ENCODE peak calls at places on chromosomes 1 and 21, in five cellular contexts. Y is upper lobe of right lung, H is heart right ventricle, I is upper lobe of left lung, S is mammary epithelial cell. L is an unnamed sample.

GRCh38 chr1:51296379-51297357 is 33.7 kb downstream of the TTC39A start:
- DNase-seq in Y (peak), H (peak), I (peak), S (peak), L (peak)

GRCh38 chr1:39646232-39647081 is 7.0 kb upstream of the HEYL start:
- DNase-seq in Y (peak), H (peak), I (peak), S (no peak), L (no peak)

GRCh38 chr1:116471241-116471640 is 98.2 kb downstream of the ATP1A1 start:
- DNase-seq in Y (no peak), H (no peak), I (no peak), S (no peak), L (no peak)

GRCh38 chr1:19453843-19454242 is 31.5 kb downstream of the CAPZB start:
- DNase-seq in Y (no peak), H (no peak), I (no peak), S (no peak), L (no peak)

GRCh38 chr21:45573452-45574035 is 31.3 kb upstream of the SLC19A1 start:
- DNase-seq in Y (peak), H (no peak), I (no peak), S (no peak), L (no peak)

GRCh38 chr1:201791775-201792166 is 37.2 kb upstream of the IPO9 start:
- DNase-seq in Y (no peak), H (peak), I (no peak), S (peak), L (no peak)

GRCh38 chr1:210822897-210823296 is 311.1 kb downstream of the KCNH1 start:
- DNase-seq in Y (no peak), H (no peak), I (no peak), S (no peak), L (no peak)

GRCh38 chr1:59682405-59683080 is 132.2 kb upstream of the HOOK1 start:
- DNase-seq in Y (no peak), H (no peak), I (no peak), S (no peak), L (no peak)

GRCh38 chr21:36429672-36430546 is 44.7 kb downstream of the CHAF1B start:
- DNase-seq in Y (peak), H (peak), I (no peak), S (peak), L (no peak)

GRCh38 chr1:203112451-203112850 is 15.1 kb upstream of the ADORA1 start:
- DNase-seq in Y (no peak), H (no peak), I (no peak), S (no peak), L (no peak)

GRCh38 chr1:165484532-165484931 is 39.6 kb upstream of the RXRG start:
- DNase-seq in Y (no peak), H (no peak), I (no peak), S (no peak), L (no peak)

GRCh38 chr1:28197682-28198415 is 21.4 kb upstream of the PTAFR start:
- DNase-seq in Y (no peak), H (no peak), I (no peak), S (no peak), L (no peak)

GRCh38 chr1:207884276-207885029 is 26.5 kb downstream of the CD34 start:
- DNase-seq in Y (no peak), H (no peak), I (no peak), S (no peak), L (no peak)

GRCh38 chr21:33412832-33413519 is 9.8 kb downstream of the IFNGR2 start:
- DNase-seq in Y (no peak), H (no peak), I (no peak), S (peak), L (no peak)

GRCh38 chr1:153343040-153343681 is 5.5 kb downstream of the PGLYRP4 start:
- DNase-seq in Y (no peak), H (no peak), I (no peak), S (peak), L (no peak)

GRCh38 chr1:7703321-7704213 is 67.5 kb upstream of the VAMP3 start:
- DNase-seq in Y (peak), H (peak), I (peak), S (no peak), L (no peak)

GRCh38 chr1:154427173-154428139 is 22.3 kb downstream of the IL6R start:
- DNase-seq in Y (no peak), H (peak), I (no peak), S (peak), L (no peak)

GRCh38 chr1:154418062-154418897 is 13.1 kb downstream of the IL6R start:
- DNase-seq in Y (peak), H (no peak), I (no peak), S (peak), L (no peak)

GRCh38 chr1:51491166-51491981 is 27.7 kb downstream of the EPS15 start:
- DNase-seq in Y (no peak), H (no peak), I (no peak), S (no peak), L (no peak)

GRCh38 chr1:180632326-180633088 is 685 bp downstream of the XPR1 start:
- DNase-seq in Y (peak), H (peak), I (peak), S (no peak), L (no peak)

GRCh38 chr1:54376085-54377039 is 29.8 kb downstream of the SSBP3 start:
- DNase-seq in Y (no peak), H (no peak), I (no peak), S (no peak), L (no peak)

GRCh38 chr1:223711838-223712183 is 528 bp upstream of the CAPN2 start:
- DNase-seq in Y (no peak), H (no peak), I (no peak), S (no peak), L (no peak)
- H3K27ac ChIP-seq in Y (peak), H (peak), I (peak), S (peak), L (peak)

GRCh38 chr1:167173516-167174184 is 47.0 kb upstream of the POU2F1 start:
- DNase-seq in Y (no peak), H (no peak), I (no peak), S (no peak), L (no peak)

GRCh38 chr1:167169642-167170041 is 51.0 kb upstream of the POU2F1 start:
- DNase-seq in Y (no peak), H (no peak), I (no peak), S (peak), L (no peak)

GRCh38 chr1:167175901-167176300 is 44.8 kb upstream of the POU2F1 start:
- DNase-seq in Y (no peak), H (no peak), I (no peak), S (peak), L (no peak)

GRCh38 chr1:167168424-167168823 is 52.3 kb upstream of the POU2F1 start:
- DNase-seq in Y (no peak), H (no peak), I (no peak), S (no peak), L (no peak)

GRCh38 chr1:167171286-167171929 is 49.3 kb upstream of the POU2F1 start:
- DNase-seq in Y (no peak), H (no peak), I (no peak), S (peak), L (no peak)
- H3K27ac ChIP-seq in Y (no peak), H (no peak), I (no peak), S (no peak), L (no peak)

DNA sequence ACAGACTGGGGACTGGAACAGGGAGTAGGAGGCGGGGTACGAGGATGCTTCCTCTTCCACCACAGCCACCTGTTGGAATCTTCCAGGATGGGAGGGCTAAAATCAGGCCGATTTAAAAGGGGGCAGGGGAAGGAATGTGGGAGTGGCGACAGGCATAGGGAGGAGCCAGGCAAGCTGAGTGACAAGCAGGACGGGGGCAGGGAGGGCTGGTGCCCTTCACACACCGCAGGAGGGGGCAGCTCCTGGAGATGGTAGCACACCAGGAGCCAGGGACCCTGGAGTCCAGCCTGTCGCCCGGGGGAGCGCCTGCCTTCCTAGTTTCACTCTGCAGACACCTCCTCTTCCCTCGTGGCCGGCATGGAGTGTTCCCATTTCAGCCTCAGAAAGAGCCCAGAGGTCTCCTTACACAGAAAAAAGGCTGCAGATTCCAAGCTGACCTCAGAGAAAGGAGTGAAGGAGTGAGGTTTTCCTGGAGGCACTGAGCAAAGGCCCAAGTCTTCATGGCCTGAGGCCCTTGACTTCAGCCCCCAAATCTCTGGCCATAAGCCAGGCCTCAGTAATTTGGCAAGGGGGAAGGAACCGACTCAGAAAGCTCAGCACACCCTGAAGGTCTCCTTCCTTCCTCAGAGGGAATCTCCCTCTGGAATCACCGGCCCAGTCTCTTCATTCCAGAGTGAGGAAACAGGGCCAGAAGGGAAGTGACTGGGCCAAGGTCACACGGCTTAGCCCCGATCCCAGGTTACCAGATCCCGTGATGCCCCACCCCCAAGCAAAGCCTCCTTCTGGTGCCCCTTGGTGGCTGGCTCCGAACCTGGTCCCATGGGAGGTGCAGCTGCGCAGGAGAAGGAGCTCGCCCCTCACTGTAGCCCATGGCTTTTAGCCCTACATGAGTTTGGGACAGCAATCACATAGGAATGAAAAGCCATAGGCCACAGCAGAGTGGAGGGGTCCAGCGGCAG is 8.1 kb downstream of the BLACAT1 start:
- DNase-seq in Y (no peak), H (no peak), I (peak), S (peak), L (no peak)
- H3K27ac ChIP-seq in Y (no peak), H (peak), I (peak), S (peak), L (no peak)

GRCh38 chr1:67850611-67851075 is 17.4 kb upstream of the GNG12 start:
- DNase-seq in Y (peak), H (peak), I (no peak), S (peak), L (no peak)
- H3K27ac ChIP-seq in Y (no peak), H (no peak), I (no peak), S (peak), L (no peak)

GRCh38 chr21:43353282-43354010 is 73.5 kb downstream of the SIK1 start:
- DNase-seq in Y (no peak), H (peak), I (peak), S (no peak), L (no peak)
- H3K27ac ChIP-seq in Y (no peak), H (no peak), I (no peak), S (no peak), L (no peak)